ENCODE peak calls at places on chromosomes 7 and 10, in nine cellular contexts. C is ELR; M is hypothalamus; A is thoracic aorta; E is M059J; K is activated CD4-positive, alpha-beta T cell treated with anti-CD3 and anti-CD28 coated beads, Interleukin-2, amount 10 ng/mL, durations not matched to agents 7 days and 5 days; B is fibroblast of lung; D is NCI-H345; U is NCI-H1092. Q is an unnamed sample.

GRCh38 chr10:121690970-121691369 is 92.7 kb upstream of the FGFR2 start:
- DNase-seq in C (no peak), M (no peak), A (no peak), E (no peak), K (no peak), B (no peak), D (no peak), U (no peak), Q (no peak)

GRCh38 chr10:99676435-99676834 is 17.1 kb downstream of the ENTPD7 start:
- DNase-seq in C (no peak), M (no peak), A (no peak), E (peak; percentile 57), K (no peak), B (peak; percentile 79), D (no peak), U (no peak), Q (no peak)

GRCh38 chr10:93113042-93113441 is 39.3 kb downstream of the CYP26A1 start:
- DNase-seq in C (no peak), M (no peak), A (no peak), E (no peak), K (no peak), B (no peak), D (no peak), U (no peak), Q (no peak)

GRCh38 chr7:11192506-11192905 is 218.8 kb downstream of the PHF14 start:
- DNase-seq in C (peak; percentile 47), M (no peak), A (no peak), E (no peak), K (no peak), B (peak; percentile 20), D (no peak), U (no peak), Q (no peak)

GRCh38 chr10:44388641-44389040 is 3.7 kb upstream of the CXCL12 start:
- DNase-seq in C (no peak), M (no peak), A (no peak), E (no peak), K (no peak), B (no peak), D (no peak), U (no peak), Q (no peak)

GRCh38 chr7:9026121-9026520 is 592.7 kb downstream of the NXPH1 start:
- DNase-seq in C (no peak), M (no peak), A (no peak), E (no peak), K (no peak), B (no peak), D (no peak), U (no peak), Q (no peak)

GRCh38 chr10:93471110-93471651 is 11.0 kb downstream of the MYOF start:
- DNase-seq in C (peak; percentile 98), M (no peak), A (no peak), E (peak; percentile 97), K (no peak), B (peak; percentile 97), D (no peak), U (no peak), Q (peak; percentile 96)

GRCh38 chr10:22489467-22489866 is 144.2 kb downstream of the SPAG6 start:
- DNase-seq in C (no peak), M (no peak), A (no peak), E (no peak), K (no peak), B (no peak), D (no peak), U (no peak), Q (no peak)

GRCh38 chr7:92685146-92686042 is 95.2 kb upstream of the FAM133B start:
- DNase-seq in C (no peak), M (no peak), A (no peak), E (no peak), K (peak; percentile 84), B (no peak), D (no peak), U (no peak), Q (no peak)

GRCh38 chr7:132218876-132219275 is 357.4 kb downstream of the PLXNA4 start:
- DNase-seq in C (no peak), M (no peak), A (no peak), E (no peak), K (no peak), B (no peak), D (no peak), U (no peak), Q (no peak)

Q was measured in kidney tubule cell.